ENCODE peak calls at places on chromosomes 6 and 20, in five cellular contexts. One of them, this sample, is unnamed.

GRCh38 chr20:52031206-52031573 is 160.4 kb downstream of the ZFP64 start:
- DNase-seq in HCT116: no peak
- DNase-seq in H1: no peak
- DNase-seq in HepG2: no peak
- DNase-seq in K562: no peak
- DNase-seq in this sample: no peak

GRCh38 chr6:108710560-108710959 is 137.7 kb upstream of the ARMC2 start:
- DNase-seq in K562: no peak
- DNase-seq in HepG2: no peak
- DNase-seq in HCT116: no peak
- DNase-seq in H1: no peak
- DNase-seq in this sample: no peak

GRCh38 chr6:33714385-33715040 is 3.0 kb upstream of the UQCC2 start:
- DNase-seq in H1: no peak
- DNase-seq in K562: no peak
- DNase-seq in HCT116: no peak
- DNase-seq in HepG2: peak
- DNase-seq in this sample: no peak

GRCh38 chr20:24950836-24951525 is 1.9 kb downstream of the CST7 start:
- DNase-seq in K562: no peak
- DNase-seq in HepG2: no peak
- DNase-seq in H1: no peak
- DNase-seq in HCT116: no peak
- DNase-seq in this sample: no peak

GRCh38 chr20:37527638-37528441 is at the start of gene BLCAP:
- DNase-seq in HepG2: peak
- DNase-seq in K562: peak
- DNase-seq in HCT116: peak
- DNase-seq in H1: peak
- DNase-seq in this sample: peak

GRCh38 chr6:117169781-117170281 is 95.5 kb upstream of the VGLL2 start:
- DNase-seq in HepG2: no peak
- DNase-seq in HCT116: no peak
- DNase-seq in K562: no peak
- DNase-seq in H1: no peak
- DNase-seq in this sample: no peak

GRCh38 chr6:22308939-22309338 is 12.1 kb upstream of the PRL start:
- DNase-seq in HCT116: no peak
- DNase-seq in K562: no peak
- DNase-seq in H1: no peak
- DNase-seq in HepG2: no peak
- DNase-seq in this sample: no peak

GRCh38 chr6:3648724-3649123 is 102.8 kb downstream of the PXDC1 start:
- DNase-seq in K562: peak
- DNase-seq in H1: no peak
- DNase-seq in HepG2: no peak
- DNase-seq in HCT116: no peak
- DNase-seq in this sample: no peak

GRCh38 chr6:39189131-39189530 is 40.1 kb downstream of the KCNK5 start:
- DNase-seq in HCT116: no peak
- DNase-seq in H1: no peak
- DNase-seq in HepG2: no peak
- DNase-seq in K562: no peak
- DNase-seq in this sample: no peak

GRCh38 chr6:22544469-22544868 is 24.9 kb upstream of the HDGFL1 start:
- DNase-seq in H1: no peak
- DNase-seq in HCT116: no peak
- DNase-seq in HepG2: no peak
- DNase-seq in K562: no peak
- DNase-seq in this sample: no peak

GRCh38 chr6:26660096-26660425 is 515 bp upstream of the ZNF322 start:
- DNase-seq in H1: no peak
- DNase-seq in HCT116: no peak
- DNase-seq in HepG2: peak
- DNase-seq in K562: peak
- DNase-seq in this sample: no peak

GRCh38 chr6:106495014-106495413 is 134.3 kb downstream of the RTN4IP1 start:
- DNase-seq in HCT116: no peak
- DNase-seq in HepG2: no peak
- DNase-seq in H1: no peak
- DNase-seq in K562: no peak
- DNase-seq in this sample: no peak

GRCh38 chr6:138278326-138278725 is 60.0 kb upstream of the PBOV1 start:
- DNase-seq in K562: peak
- DNase-seq in HCT116: no peak
- DNase-seq in H1: no peak
- DNase-seq in HepG2: peak
- DNase-seq in this sample: peak

GRCh38 chr20:23349338-23350006 is 1.1 kb upstream of the NXT1 start:
- DNase-seq in H1: no peak
- DNase-seq in HepG2: no peak
- DNase-seq in K562: peak
- DNase-seq in HCT116: no peak
- DNase-seq in this sample: no peak

GRCh38 chr6:29516108-29516507 is 28.4 kb upstream of the MAS1L start:
- DNase-seq in H1: no peak
- DNase-seq in HCT116: peak
- DNase-seq in HepG2: no peak
- DNase-seq in K562: no peak
- DNase-seq in this sample: no peak

GRCh38 chr6:36241728-36242127 is 28.1 kb upstream of the PNPLA1 start:
- DNase-seq in HCT116: no peak
- DNase-seq in HepG2: no peak
- DNase-seq in H1: no peak
- DNase-seq in K562: peak
- DNase-seq in this sample: no peak

DNA sequence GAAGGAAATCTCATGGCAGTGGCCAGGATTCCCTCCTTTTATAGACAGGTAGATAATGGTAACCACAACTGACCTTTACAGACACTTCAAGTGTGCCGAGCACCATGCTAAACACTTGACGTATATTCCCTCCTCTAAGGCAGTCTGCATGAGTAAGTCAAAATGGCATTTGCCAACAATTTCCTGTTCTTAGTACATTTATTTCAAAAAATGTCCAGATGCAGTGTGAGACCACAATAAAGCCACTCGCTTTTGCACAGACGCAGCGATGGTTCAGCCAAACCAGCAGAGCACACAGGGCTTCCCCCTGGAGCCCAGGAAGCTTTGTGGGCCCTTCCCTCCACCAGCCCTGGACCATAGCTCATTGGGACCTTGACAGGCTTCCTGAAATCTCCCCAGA is 16.4 kb upstream of the GPR6 start:
- DNase-seq in K562: no peak
- DNase-seq in HCT116: peak
- DNase-seq in H1: no peak
- DNase-seq in HepG2: no peak
- DNase-seq in this sample: no peak
- TF ChIP-seq ATF3 in K562: no peak
- TF ChIP-seq ATF3 in HCT116: no peak
- TF ChIP-seq ATF3 in H1: no peak
- TF ChIP-seq ATF3 in HepG2: no peak
- TF ChIP-seq ATF3 in this sample: no peak

GRCh38 chr6:142753196-142753595 is 191.8 kb downstream of the HIVEP2 start:
- DNase-seq in H1: no peak
- DNase-seq in HepG2: no peak
- DNase-seq in HCT116: no peak
- DNase-seq in K562: no peak
- DNase-seq in this sample: no peak

GRCh38 chr6:142758257-142759025 is 186.5 kb downstream of the HIVEP2 start:
- DNase-seq in HepG2: no peak
- DNase-seq in HCT116: no peak
- DNase-seq in K562: no peak
- DNase-seq in H1: no peak
- DNase-seq in this sample: no peak

GRCh38 chr6:142757827-142758226 is 187.1 kb downstream of the HIVEP2 start:
- DNase-seq in H1: no peak
- DNase-seq in HepG2: no peak
- DNase-seq in K562: no peak
- DNase-seq in HCT116: no peak
- DNase-seq in this sample: no peak

GRCh38 chr6:142752348-142752747 is 192.6 kb downstream of the HIVEP2 start:
- DNase-seq in HepG2: no peak
- DNase-seq in K562: no peak
- DNase-seq in H1: no peak
- DNase-seq in HCT116: no peak
- DNase-seq in this sample: no peak

DNA sequence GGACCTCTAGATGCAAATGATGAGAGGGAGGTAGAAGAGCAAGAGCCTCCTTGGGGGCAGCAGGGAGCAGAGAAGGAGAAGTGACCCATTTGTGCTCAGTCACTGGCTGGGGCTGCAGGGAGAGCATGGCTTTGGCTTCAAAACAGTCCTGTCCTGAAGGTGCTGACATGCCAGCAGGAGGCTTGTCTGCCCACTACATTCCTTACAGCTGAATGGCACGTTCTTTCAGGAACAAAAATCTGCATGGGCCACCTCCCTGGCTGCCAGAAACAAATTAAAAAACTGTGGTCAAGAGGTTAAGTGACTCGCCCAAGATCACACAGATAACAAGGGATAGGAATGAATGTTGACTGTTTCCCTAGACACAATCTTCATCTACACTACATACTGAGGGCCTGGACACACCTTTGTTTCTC is 188.8 kb downstream of the HIVEP2 start:
- DNase-seq in H1: no peak
- DNase-seq in HCT116: peak
- DNase-seq in K562: no peak
- DNase-seq in HepG2: peak
- DNase-seq in this sample: no peak
- TF ChIP-seq ATF3 in H1: no peak
- TF ChIP-seq ATF3 in HCT116: no peak
- TF ChIP-seq ATF3 in K562: no peak
- TF ChIP-seq ATF3 in HepG2: no peak
- TF ChIP-seq ATF3 in this sample: no peak

GRCh38 chr6:111033628-111034289 is 51.9 kb downstream of the RPF2 start:
- DNase-seq in HepG2: no peak
- DNase-seq in HCT116: no peak
- DNase-seq in K562: no peak
- DNase-seq in H1: peak
- DNase-seq in this sample: peak
- TF ChIP-seq ATF3 in HepG2: no peak
- TF ChIP-seq ATF3 in HCT116: no peak
- TF ChIP-seq ATF3 in K562: no peak
- TF ChIP-seq ATF3 in H1: no peak
- TF ChIP-seq ATF3 in this sample: no peak

GRCh38 chr6:65876668-65877067 is 169.6 kb upstream of the EYS start:
- DNase-seq in K562: no peak
- DNase-seq in H1: no peak
- DNase-seq in HCT116: no peak
- DNase-seq in HepG2: no peak
- DNase-seq in this sample: no peak
- TF ChIP-seq ATF3 in K562: no peak
- TF ChIP-seq ATF3 in H1: no peak
- TF ChIP-seq ATF3 in HCT116: no peak
- TF ChIP-seq ATF3 in HepG2: no peak
- TF ChIP-seq ATF3 in this sample: no peak

This sample was measured in WTC11.